ENCODE peak calls at places on chromosome 5, in five cellular contexts. D is stomach, R is sigmoid colon, C is upper lobe of left lung, Z is IMR-90. H is an unnamed sample.

GRCh38 chr5:145939532-145940065 is 3.2 kb downstream of the SH3RF2 start:
- DNase-seq in Z (no peak), D (no peak), C (no peak), R (no peak), H (no peak)

GRCh38 chr5:98700730-98701129 is 72.7 kb upstream of the RGMB start:
- DNase-seq in C (no peak), Z (no peak), D (no peak), R (no peak), H (no peak)

GRCh38 chr5:142145106-142145900 is 36.7 kb downstream of the NDFIP1 start:
- DNase-seq in Z (peak), R (peak), C (no peak), D (peak), H (no peak)

GRCh38 chr5:112475747-112476435 is 56.8 kb upstream of the EPB41L4A start:
- DNase-seq in C (no peak), D (no peak), Z (no peak), R (no peak), H (no peak)

GRCh38 chr5:178208540-178209227 is 4.4 kb downstream of the HNRNPAB start:
- DNase-seq in R (peak), Z (no peak), D (no peak), C (no peak), H (no peak)

GRCh38 chr5:146699729-146700430 is 178.7 kb downstream of the PPP2R2B start:
- DNase-seq in R (no peak), C (no peak), Z (no peak), D (no peak), H (no peak)

GRCh38 chr5:41761663-41762062 is 108.6 kb downstream of the OXCT1 start:
- DNase-seq in Z (no peak), R (no peak), C (no peak), D (no peak), H (no peak)

GRCh38 chr5:180860273-180860886 is 696 bp downstream of the ZFP62 start:
- DNase-seq in Z (no peak), C (no peak), D (no peak), R (no peak), H (no peak)

GRCh38 chr5:38922199-38922598 is 76.4 kb downstream of the OSMR start:
- DNase-seq in R (no peak), C (no peak), Z (peak), D (peak), H (no peak)

GRCh38 chr5:113514263-113514590 is 733 bp downstream of the YTHDC2 start:
- DNase-seq in R (no peak), C (no peak), Z (no peak), D (no peak), H (no peak)

GRCh38 chr5:108765647-108766046 is 17.9 kb downstream of the FER start:
- DNase-seq in Z (no peak), D (no peak), C (no peak), R (no peak), H (no peak)

GRCh38 chr5:125412051-125412560 is 665.7 kb upstream of the ZNF608 start:
- DNase-seq in Z (no peak), C (no peak), R (peak), D (no peak), H (no peak)
- TF ChIP-seq CTCF in Z (no peak), C (no peak), R (no peak), D (no peak), H (no peak)

DNA sequence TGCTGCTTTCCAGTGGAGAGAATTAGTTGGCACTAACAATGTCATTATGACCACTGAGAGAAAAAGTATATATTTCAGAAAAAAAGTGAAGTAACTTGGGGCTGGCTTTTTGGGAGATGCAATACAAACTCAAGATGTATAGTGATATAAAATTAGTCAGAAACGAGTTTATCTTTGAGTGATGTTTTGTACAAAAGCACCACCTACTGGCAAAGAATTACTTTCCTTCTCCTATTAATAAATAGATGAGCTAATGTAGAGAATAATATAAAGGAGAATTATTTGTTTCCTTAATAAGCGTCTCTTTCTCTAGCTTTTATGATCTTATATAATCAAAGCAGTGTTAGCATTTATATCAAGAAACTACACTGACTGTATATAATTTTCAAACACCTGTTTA is 158.8 kb downstream of the MEF2C start:
- DNase-seq in Z (peak), D (no peak), C (no peak), R (no peak), H (no peak)
- TF ChIP-seq CTCF in Z (peak), D (no peak), C (no peak), R (no peak), H (peak)

DNA sequence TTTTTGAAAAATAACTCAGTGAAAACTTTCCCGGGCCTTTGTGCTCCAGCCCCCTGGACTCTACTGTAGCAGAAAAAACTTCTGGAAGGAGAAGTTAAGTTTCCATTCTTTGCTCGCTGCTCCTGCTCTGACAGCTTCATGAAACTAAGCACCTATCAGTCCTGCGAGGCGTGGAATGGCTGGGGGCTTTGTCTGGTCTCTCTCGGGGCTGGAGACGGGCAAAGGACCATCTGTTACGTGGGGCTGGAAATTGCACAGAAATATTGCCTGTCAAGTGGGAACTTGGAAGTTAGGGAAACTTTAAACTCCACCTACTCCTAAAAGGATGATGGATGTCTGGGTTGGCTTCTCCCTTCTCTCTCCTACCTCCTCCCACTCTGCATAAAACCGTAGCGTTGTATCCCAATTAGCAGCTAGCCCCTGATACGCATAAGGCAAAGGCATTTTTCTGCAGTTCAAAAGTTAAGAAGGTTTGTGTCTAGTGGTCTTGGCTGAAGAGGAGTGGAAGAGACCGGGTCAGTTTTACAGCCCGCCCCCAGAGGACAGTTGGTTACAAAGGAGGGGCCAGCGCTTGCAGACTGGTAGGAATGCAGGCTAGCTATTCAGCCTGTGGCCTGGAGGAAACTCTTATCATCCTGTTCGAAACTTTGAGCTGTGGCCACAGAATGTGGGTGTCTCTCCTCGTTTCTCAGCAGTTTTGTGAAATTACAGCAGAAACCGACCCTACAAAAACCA is 1.2 kb downstream of the FBXL7 start:
- DNase-seq in D (no peak), C (no peak), R (peak), Z (peak), H (no peak)
- TF ChIP-seq CTCF in D (no peak), C (no peak), R (peak), Z (peak), H (peak)

GRCh38 chr5:139709587-139710369 is 61.6 kb downstream of the CXXC5 start:
- DNase-seq in D (no peak), C (peak), Z (no peak), R (no peak), H (peak)
- TF ChIP-seq CTCF in D (no peak), C (no peak), Z (no peak), R (no peak), H (no peak)

DNA sequence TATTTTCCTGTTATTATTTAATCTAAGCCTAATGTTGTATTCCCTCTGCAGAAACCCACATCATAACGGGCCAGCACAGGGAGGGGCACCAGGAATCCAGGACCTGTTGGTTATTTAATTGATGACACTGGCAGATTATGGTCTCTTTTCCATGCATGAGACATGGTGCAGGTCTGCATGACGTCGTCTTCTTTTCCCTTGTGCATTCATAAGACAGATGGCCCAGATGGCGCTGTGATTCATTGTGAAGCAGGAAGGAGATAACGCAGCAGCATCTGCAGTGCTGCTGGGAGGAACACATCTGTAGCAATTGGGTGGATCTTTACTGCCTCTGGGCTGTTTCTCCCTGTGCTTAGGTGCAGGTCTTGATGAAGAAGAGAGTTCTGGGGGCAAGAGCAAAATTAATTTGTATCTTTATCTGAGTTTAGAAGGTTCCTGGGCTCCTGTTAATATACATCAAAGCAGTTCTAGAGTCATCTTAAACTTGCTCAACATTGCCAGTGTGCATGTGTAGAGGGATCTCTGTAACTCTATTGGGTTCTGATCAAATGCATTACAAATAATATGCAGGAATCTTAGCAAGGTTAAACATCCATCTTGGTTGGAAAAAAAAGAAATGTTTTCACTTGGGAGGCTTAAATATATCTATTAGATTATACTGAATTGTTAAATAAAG is 176.1 kb downstream of the PCSK1 start:
- DNase-seq in D (no peak), R (no peak), Z (peak), C (no peak), H (no peak)
- TF ChIP-seq CTCF in D (no peak), R (no peak), Z (peak), C (no peak), H (no peak)

DNA sequence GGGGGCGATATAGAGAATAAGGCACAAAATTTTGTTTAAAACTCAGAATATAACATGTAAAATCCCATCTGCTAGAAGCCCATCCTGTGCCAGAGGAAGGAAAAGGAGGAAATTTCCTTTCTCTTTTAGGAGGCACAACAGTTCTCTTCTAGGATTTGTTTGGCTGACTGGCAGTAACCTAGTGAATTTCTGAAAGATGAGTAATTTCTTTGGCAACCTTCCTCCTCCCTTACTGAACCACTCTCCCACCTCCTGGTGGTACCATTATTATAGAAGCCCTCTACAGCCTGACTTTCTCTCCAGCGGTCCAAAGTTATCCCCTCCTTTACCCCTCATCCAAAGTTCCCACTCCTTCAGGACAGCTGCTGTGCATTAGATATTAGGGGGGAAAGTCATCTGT is 18.3 kb downstream of the MOCS2 start:
- DNase-seq in C (no peak), R (no peak), D (no peak), Z (peak), H (no peak)
- TF ChIP-seq CTCF in C (no peak), R (no peak), D (no peak), Z (no peak), H (no peak)

GRCh38 chr5:66242050-66242449 is 98.0 kb downstream of the SREK1 start:
- DNase-seq in R (no peak), Z (no peak), C (no peak), D (no peak), H (no peak)

GRCh38 chr5:66234241-66234640 is 90.1 kb downstream of the SREK1 start:
- DNase-seq in C (no peak), R (no peak), Z (no peak), D (no peak), H (no peak)

GRCh38 chr5:66238435-66238834 is 94.3 kb downstream of the SREK1 start:
- DNase-seq in D (no peak), R (no peak), C (no peak), Z (no peak), H (no peak)

GRCh38 chr5:66241136-66241825 is 97.2 kb downstream of the SREK1 start:
- DNase-seq in C (no peak), Z (no peak), R (no peak), D (no peak), H (no peak)

GRCh38 chr5:66239034-66239433 is 94.9 kb downstream of the SREK1 start:
- DNase-seq in C (no peak), Z (no peak), D (no peak), R (no peak), H (no peak)
- TF ChIP-seq CTCF in C (no peak), Z (peak), D (no peak), R (no peak), H (peak)